ENCODE peak calls at places on chromosomes 11 and 22, in ten cellular contexts. X is foreskin keratinocyte, Q is ascending aorta, S is pancreas, G is B cell, E is A549, H is Peyer's patch, I is vagina, D is lower lobe of right lung, M is RWPE1. B is an unnamed sample.

GRCh38 chr11:107683807-107684206 is 28.0 kb downstream of the SLN start:
- DNase-seq in X (no peak), Q (no peak), S (no peak), G (no peak), E (peak; percentile 31), H (no peak), I (no peak), D (no peak), M (peak; percentile 16), B (no peak)

GRCh38 chr22:31278643-31279326 is 13.5 kb downstream of the PIK3IP1 start:
- DNase-seq in X (no peak), Q (no peak), S (peak; percentile 21), G (no peak), E (no peak), H (peak; percentile 74), I (no peak), D (no peak), M (no peak), B (no peak)

GRCh38 chr22:40312050-40312449 is 34.2 kb upstream of the ADSL start:
- DNase-seq in X (no peak), Q (no peak), S (no peak), G (no peak), E (no peak), H (no peak), I (no peak), D (no peak), M (no peak), B (no peak)

GRCh38 chr11:11757871-11758270 is 83.9 kb upstream of the USP47 start:
- DNase-seq in X (no peak), Q (no peak), S (no peak), G (no peak), E (no peak), H (no peak), I (peak; percentile 60), D (no peak), M (no peak), B (no peak)

GRCh38 chr11:77819921-77820564 is 479 bp downstream of the RSF1 start:
- DNase-seq in X (no peak), Q (peak; percentile 68), S (peak; percentile 71), G (no peak), E (peak; percentile 53), H (peak; percentile 65), I (no peak), D (peak; percentile 66), M (peak; percentile 51), B (no peak)

GRCh38 chr11:2797741-2798361 is 87.7 kb downstream of the CDKN1C start:
- DNase-seq in X (no peak), Q (peak; percentile 51), S (peak; percentile 37), G (peak; percentile 31), E (no peak), H (peak; percentile 42), I (no peak), D (peak; percentile 35), M (no peak), B (peak; percentile 11)

GRCh38 chr22:17451251-17451765 is 82.0 kb downstream of the CECR2 start:
- DNase-seq in X (no peak), Q (no peak), S (no peak), G (no peak), E (no peak), H (no peak), I (no peak), D (no peak), M (no peak), B (no peak)

GRCh38 chr11:35162795-35163194 is 23.8 kb downstream of the CD44 start:
- DNase-seq in X (no peak), Q (no peak), S (no peak), G (peak; percentile 65), E (no peak), H (no peak), I (no peak), D (no peak), M (no peak), B (no peak)

GRCh38 chr22:30885591-30885990 is 83.0 kb downstream of the MORC2 start:
- DNase-seq in X (no peak), Q (no peak), S (peak; percentile 41), G (no peak), E (no peak), H (no peak), I (no peak), D (no peak), M (no peak), B (no peak)

GRCh38 chr22:37905534-37906363 is at the start of gene MICALL1:
- DNase-seq in X (peak; percentile 70), Q (peak; percentile 84), S (peak; percentile 92), G (peak; percentile 59), E (peak; percentile 64), H (peak; percentile 88), I (peak; percentile 90), D (peak; percentile 84), M (peak; percentile 65), B (no peak)

GRCh38 chr11:120954381-120954780 is 69.5 kb upstream of the TBCEL start:
- DNase-seq in X (no peak), Q (no peak), S (no peak), G (no peak), E (no peak), H (no peak), I (no peak), D (no peak), M (no peak), B (no peak)

GRCh38 chr11:120956710-120957500 is 67.0 kb upstream of the TBCEL start:
- DNase-seq in X (no peak), Q (no peak), S (no peak), G (no peak), E (no peak), H (no peak), I (no peak), D (no peak), M (no peak), B (no peak)

GRCh38 chr11:120953230-120953558 is 70.7 kb upstream of the TBCEL start:
- DNase-seq in X (no peak), Q (no peak), S (no peak), G (no peak), E (no peak), H (no peak), I (no peak), D (no peak), M (no peak), B (no peak)

GRCh38 chr11:120950880-120951279 is 73.0 kb upstream of the TBCEL start:
- DNase-seq in X (no peak), Q (no peak), S (no peak), G (no peak), E (no peak), H (no peak), I (no peak), D (no peak), M (no peak), B (no peak)

DNA sequence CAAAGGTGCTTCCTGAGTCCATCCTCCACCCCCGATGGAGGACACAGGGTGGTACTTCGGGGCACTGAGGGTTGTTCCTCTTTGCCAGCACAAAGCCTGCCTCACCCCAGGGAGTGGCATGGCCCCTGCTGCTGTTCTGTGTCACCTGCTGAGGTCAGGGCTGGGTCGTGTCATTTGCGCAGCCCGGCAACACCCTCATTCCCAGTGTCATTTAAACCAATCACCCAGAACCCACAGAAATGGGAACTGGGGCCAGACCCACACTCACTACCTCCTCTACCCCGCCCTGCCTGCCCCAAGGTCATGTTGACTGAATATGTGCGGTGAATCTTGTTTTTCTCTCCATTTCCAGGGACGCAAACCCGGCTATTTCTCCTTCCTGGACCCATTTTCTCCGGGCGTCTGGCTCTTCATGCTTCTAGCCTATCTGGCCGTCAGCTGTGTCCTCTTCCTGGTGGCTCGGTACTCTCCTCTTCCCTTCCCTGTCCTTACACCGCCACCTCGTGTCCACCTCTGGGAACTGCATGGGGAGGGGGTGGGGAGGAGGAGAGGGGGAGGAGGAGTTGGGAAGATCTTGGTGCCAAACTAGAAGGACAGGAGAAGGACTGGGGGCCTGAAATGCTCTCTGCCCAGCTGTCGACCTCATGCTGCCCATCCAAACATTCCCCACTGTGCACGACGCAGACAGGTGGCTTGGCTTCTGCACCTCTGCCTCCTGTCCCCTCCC is 71.2 kb upstream of the TBCEL start:
- DNase-seq in X (no peak), Q (peak; percentile 65), S (peak; percentile 90), G (peak; percentile 45), E (peak; percentile 74), H (peak; percentile 77), I (no peak), D (peak; percentile 62), M (peak; percentile 82), B (peak; percentile 46)
- TF ChIP-seq CTCF in X (peak; percentile 76), Q (peak; percentile 51), S (peak; percentile 39), G (peak; percentile 43), E (peak; percentile 57), H (no peak), I (peak; percentile 46), D (peak; percentile 67), M (peak; percentile 78), B (no peak)

DNA sequence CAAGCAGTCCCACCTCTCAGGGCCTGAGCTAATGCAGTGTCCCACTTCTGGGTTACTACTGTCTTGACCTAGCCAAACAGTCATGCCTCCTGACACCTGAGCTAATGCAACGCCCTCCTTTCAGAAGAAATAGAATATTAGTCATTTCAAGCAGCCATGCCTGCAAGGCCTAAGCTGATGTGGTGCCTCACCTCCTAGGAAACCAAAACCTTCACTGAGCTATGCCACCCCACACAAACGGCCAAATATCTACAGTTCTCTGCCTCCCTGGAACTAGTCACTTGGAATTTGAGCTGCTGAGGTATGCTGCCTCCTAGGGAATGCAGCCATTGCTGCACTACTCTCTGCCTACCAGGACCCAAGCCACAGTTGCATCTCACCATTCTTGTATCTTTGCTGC is 8.3 kb upstream of the MS4A6E start:
- DNase-seq in X (no peak), Q (no peak), S (no peak), G (no peak), E (no peak), H (no peak), I (no peak), D (no peak), M (no peak), B (no peak)
- TF ChIP-seq CTCF in X (no peak), Q (no peak), S (no peak), G (no peak), E (no peak), H (no peak), I (no peak), D (no peak), M (no peak), B (no peak)

DNA sequence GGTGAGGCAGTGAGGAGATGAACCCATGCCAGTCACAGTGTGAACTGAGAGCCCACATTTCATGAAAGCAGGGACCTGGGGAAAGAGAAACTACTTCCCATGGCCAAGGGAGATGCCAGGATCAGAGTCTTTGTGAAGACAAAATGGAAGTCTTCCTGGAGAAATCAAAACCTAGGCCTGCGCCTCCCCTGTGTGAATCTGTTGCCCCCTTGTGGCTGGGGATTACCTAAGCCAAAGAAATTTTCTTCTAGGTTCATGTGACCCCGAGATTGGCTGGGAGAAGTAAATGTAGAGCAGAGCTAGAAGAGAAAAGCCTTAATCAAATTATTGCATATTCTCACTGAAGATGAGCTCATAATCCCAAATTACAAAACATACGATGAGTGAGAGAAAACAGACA is 1075.3 kb downstream of the TBC1D22A start:
- DNase-seq in X (peak; percentile 25), Q (no peak), S (no peak), G (no peak), E (peak; percentile 36), H (no peak), I (no peak), D (no peak), M (no peak), B (no peak)
- TF ChIP-seq CTCF in X (peak; percentile 71), Q (no peak), S (no peak), G (no peak), E (no peak), H (no peak), I (no peak), D (no peak), M (no peak), B (no peak)

DNA sequence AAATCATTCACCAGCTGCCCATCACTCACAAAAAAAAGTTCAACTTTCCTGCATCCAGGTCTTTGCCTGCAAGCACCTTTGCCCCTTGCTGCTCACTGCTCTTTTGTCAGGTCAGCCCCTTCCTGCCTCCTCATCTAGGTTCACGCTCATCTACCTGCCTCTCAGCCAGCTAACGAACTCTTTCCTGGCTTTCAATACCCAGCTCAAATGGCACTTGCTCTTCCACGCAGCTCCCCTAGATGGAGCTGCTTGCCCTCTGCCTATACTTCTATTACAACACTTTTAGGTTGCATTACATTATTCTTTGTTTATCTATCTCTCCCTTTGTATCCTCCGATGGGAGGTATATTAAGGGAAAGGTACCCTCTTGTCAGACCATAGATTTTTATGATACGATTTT is 78.9 kb upstream of the TBCEL start:
- DNase-seq in X (no peak), Q (no peak), S (no peak), G (no peak), E (no peak), H (no peak), I (no peak), D (no peak), M (no peak), B (no peak)
- TF ChIP-seq CTCF in X (peak; percentile 45), Q (no peak), S (no peak), G (no peak), E (no peak), H (no peak), I (no peak), D (peak; percentile 17), M (no peak), B (no peak)